ENCODE peak calls at places on chromosome 12, in ten cellular contexts. B is CD8-positive, alpha-beta memory T cell; V is tibial artery; C is IMR-90; E is RWPE2; J is effector memory CD4-positive, alpha-beta T cell; I is lower lobe of right lung; G is A673; H is upper lobe of left lung; M is psoas muscle. P is an unnamed sample.

GRCh38 chr12:70557583-70558263 is 79.5 kb downstream of the PTPRB start:
- DNase-seq in B (no peak), V (no peak), C (no peak), E (no peak), J (no peak), I (no peak), G (no peak), H (no peak), M (no peak), P (peak)

GRCh38 chr12:110340706-110341105 is 59.7 kb downstream of the ATP2A2 start:
- DNase-seq in B (no peak), V (no peak), C (no peak), E (no peak), J (no peak), I (no peak), G (no peak), H (no peak), M (no peak), P (peak)

GRCh38 chr12:29510591-29511174 is 13.2 kb upstream of the OVCH1 start:
- DNase-seq in B (no peak), V (no peak), C (no peak), E (no peak), J (no peak), I (no peak), G (no peak), H (no peak), M (no peak), P (no peak)

GRCh38 chr12:8698132-8698829 is 490 bp downstream of the RIMKLB start:
- DNase-seq in B (peak), V (peak), C (peak), E (no peak), J (no peak), I (peak), G (peak), H (peak), M (peak), P (no peak)

GRCh38 chr12:70122804-70123203 is 120.4 kb upstream of the CNOT2 start:
- DNase-seq in B (no peak), V (no peak), C (no peak), E (no peak), J (no peak), I (no peak), G (no peak), H (no peak), M (no peak), P (no peak)

GRCh38 chr12:99918003-99918402 is 66.7 kb downstream of the ANKS1B start:
- DNase-seq in B (no peak), V (no peak), C (no peak), E (no peak), J (no peak), I (no peak), G (no peak), H (no peak), M (no peak), P (no peak)

GRCh38 chr12:50918584-50919316 is 33.6 kb upstream of the HIGD1C start:
- DNase-seq in B (no peak), V (no peak), C (peak), E (no peak), J (no peak), I (no peak), G (no peak), H (no peak), M (no peak), P (no peak)

GRCh38 chr12:132597333-132598283 is 12.8 kb downstream of the LRCOL1 start:
- DNase-seq in B (no peak), V (no peak), C (peak), E (no peak), J (no peak), I (no peak), G (peak), H (no peak), M (no peak), P (no peak)

GRCh38 chr12:132295101-132295526 is 34.3 kb downstream of the GALNT9 start:
- DNase-seq in B (no peak), V (no peak), C (no peak), E (peak), J (no peak), I (peak), G (no peak), H (no peak), M (peak), P (no peak)

GRCh38 chr12:114415525-114415868 is 9.6 kb upstream of the TBX5 start:
- DNase-seq in B (no peak), V (no peak), C (no peak), E (no peak), J (no peak), I (no peak), G (no peak), H (no peak), M (no peak), P (no peak)

GRCh38 chr12:104792570-104792969 is 165.5 kb downstream of the SLC41A2 start:
- DNase-seq in B (no peak), V (peak), C (peak), E (no peak), J (no peak), I (no peak), G (no peak), H (no peak), M (no peak), P (no peak)
- H3K27ac ChIP-seq in B (no peak), V (peak), C (no peak), E (no peak), J (no peak), I (no peak), G (no peak), H (no peak), M (no peak), P (no peak)

GRCh38 chr12:10068634-10069033 is 30.2 kb downstream of the CLEC1A start:
- DNase-seq in B (no peak), V (no peak), C (no peak), E (no peak), J (no peak), I (no peak), G (no peak), H (no peak), M (no peak), P (no peak)
- H3K27ac ChIP-seq in B (no peak), V (no peak), C (no peak), E (no peak), J (no peak), I (peak), G (peak), H (peak), M (peak), P (peak)

GRCh38 chr12:1528791-1529190 is 65.6 kb downstream of the FBXL14 start:
- DNase-seq in B (no peak), V (peak), C (no peak), E (peak), J (no peak), I (no peak), G (no peak), H (no peak), M (no peak), P (no peak)
- H3K27ac ChIP-seq in B (no peak), V (no peak), C (no peak), E (no peak), J (no peak), I (no peak), G (no peak), H (no peak), M (no peak), P (no peak)

DNA sequence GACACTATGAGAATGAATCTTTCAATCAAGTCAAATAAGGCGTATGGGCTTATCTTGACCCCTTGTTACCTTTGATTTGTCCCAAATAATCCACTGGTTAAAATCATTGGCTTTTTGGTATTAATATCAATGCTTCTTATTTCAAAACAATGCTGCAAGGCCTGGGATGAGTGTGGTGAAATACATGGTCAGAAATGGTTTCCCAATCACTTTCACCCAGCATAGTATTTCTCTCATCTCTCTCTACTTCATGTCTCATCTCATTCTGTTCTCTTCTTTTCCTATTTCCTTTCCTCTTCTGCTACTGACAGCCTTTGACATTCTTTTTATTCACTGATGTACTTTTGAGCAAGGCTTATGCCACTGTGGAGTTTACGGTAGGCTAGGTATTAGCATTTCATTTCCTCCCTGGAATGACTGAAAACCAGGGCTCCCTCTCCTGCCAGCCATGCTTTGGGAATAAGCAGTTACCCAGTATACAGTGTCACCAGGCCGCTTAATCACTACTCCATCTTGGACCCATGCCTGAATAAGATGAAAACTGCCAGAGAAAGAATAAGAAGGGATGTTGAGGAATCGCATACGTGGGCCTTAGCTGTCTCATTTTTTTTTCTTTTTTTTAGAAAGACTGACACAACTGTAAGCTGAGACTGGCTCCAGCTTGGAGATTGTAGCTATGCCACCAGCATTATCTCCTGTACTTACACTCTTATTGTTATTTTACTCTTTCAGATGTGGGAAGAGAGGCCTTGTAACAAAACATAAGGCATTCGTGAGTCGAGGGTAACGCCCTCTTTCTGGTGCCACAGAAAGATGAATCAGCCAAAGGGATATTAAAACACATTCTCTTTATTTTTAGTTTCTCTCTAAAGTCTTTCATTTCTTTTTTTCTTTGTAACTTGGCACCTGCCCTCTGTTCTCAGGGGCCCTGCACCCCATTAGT is 53.5 kb downstream of the IGF1 start:
- DNase-seq in B (no peak), V (no peak), C (peak), E (no peak), J (no peak), I (no peak), G (no peak), H (no peak), M (no peak), P (no peak)
- H3K27ac ChIP-seq in B (no peak), V (peak), C (peak), E (no peak), J (no peak), I (no peak), G (no peak), H (no peak), M (peak), P (no peak)

GRCh38 chr12:130084359-130084758 is 77.9 kb upstream of the FZD10 start:
- DNase-seq in B (no peak), V (no peak), C (no peak), E (no peak), J (no peak), I (no peak), G (no peak), H (no peak), M (no peak), P (no peak)

GRCh38 chr12:130083002-130083401 is 79.3 kb upstream of the FZD10 start:
- DNase-seq in B (no peak), V (no peak), C (no peak), E (no peak), J (no peak), I (no peak), G (no peak), H (no peak), M (no peak), P (no peak)

GRCh38 chr12:130081420-130081819 is 80.8 kb upstream of the FZD10 start:
- DNase-seq in B (no peak), V (no peak), C (no peak), E (no peak), J (no peak), I (no peak), G (no peak), H (no peak), M (no peak), P (no peak)

GRCh38 chr12:130086248-130086647 is 76.0 kb upstream of the FZD10 start:
- DNase-seq in B (peak), V (no peak), C (no peak), E (no peak), J (no peak), I (no peak), G (no peak), H (no peak), M (no peak), P (no peak)

DNA sequence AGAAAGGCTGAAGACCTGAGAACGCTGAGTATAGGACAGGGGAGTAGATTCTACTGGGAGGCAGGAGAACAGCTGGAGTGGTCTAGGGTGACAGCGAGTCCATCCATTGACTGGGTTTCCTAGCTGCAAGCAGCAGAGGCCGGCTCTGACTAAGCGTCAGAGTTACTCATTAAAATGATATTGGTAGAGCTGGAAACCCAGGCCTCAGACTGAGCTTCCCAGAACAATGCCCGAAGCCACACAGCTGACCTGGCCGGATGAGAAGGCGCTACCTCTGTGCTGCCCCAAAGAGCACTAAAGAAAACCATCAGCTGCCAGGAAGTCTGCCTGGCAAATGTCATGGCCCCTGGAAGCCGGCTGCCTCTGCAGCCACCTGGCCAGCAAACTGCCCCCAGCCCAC is 78.5 kb upstream of the FZD10 start:
- DNase-seq in B (no peak), V (no peak), C (no peak), E (no peak), J (no peak), I (no peak), G (no peak), H (no peak), M (no peak), P (no peak)
- H3K27ac ChIP-seq in B (no peak), V (no peak), C (no peak), E (peak), J (no peak), I (peak), G (no peak), H (peak), M (no peak), P (no peak)

GRCh38 chr12:84740602-84741001 is 172.0 kb downstream of the SLC6A15 start:
- DNase-seq in B (no peak), V (no peak), C (no peak), E (no peak), J (no peak), I (no peak), G (no peak), H (no peak), M (no peak), P (no peak)

GRCh38 chr12:84741727-84742126 is 170.9 kb downstream of the SLC6A15 start:
- DNase-seq in B (no peak), V (no peak), C (no peak), E (no peak), J (no peak), I (no peak), G (no peak), H (no peak), M (no peak), P (no peak)

GRCh38 chr12:84732941-84733340 is 179.7 kb downstream of the SLC6A15 start:
- DNase-seq in B (no peak), V (no peak), C (no peak), E (no peak), J (no peak), I (no peak), G (no peak), H (no peak), M (no peak), P (no peak)

DNA sequence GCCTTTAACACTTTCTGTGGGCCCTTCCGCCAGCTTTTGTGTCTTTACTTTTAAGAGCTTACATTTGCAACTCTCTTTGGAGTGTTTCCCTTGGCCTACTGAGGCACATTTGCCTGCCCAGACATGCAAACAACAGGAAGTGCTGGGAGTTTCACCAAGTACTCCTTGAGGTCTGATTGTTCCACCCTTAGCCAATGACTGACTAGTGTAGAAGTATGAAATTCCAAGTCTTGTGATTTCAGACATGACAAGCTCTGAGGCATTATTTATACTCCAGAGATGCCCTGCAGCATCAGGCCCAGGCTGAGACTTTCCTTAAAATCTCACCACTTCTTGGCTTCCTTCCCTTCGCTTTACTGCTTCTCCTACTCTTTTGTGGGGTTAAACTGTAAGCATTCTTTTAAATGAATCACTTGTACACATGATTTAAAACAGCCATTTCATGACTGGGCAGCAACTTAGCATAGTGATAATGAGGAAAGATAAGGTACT is 174.1 kb downstream of the SLC6A15 start:
- DNase-seq in B (no peak), V (no peak), C (peak), E (no peak), J (no peak), I (no peak), G (no peak), H (peak), M (no peak), P (no peak)
- H3K27ac ChIP-seq in B (no peak), V (no peak), C (no peak), E (peak), J (no peak), I (no peak), G (no peak), H (no peak), M (no peak), P (no peak)

GRCh38 chr12:42090899-42091298 is 53.8 kb downstream of the GXYLT1 start:
- DNase-seq in B (no peak), V (no peak), C (peak), E (no peak), J (no peak), I (no peak), G (peak), H (no peak), M (no peak), P (no peak)
- H3K27ac ChIP-seq in B (no peak), V (no peak), C (no peak), E (peak), J (no peak), I (no peak), G (no peak), H (no peak), M (no peak), P (no peak)

GRCh38 chr12:47361389-47362031 is 281.8 kb upstream of the AMIGO2 start:
- DNase-seq in B (peak), V (no peak), C (no peak), E (no peak), J (peak), I (no peak), G (peak), H (peak), M (no peak), P (no peak)
- H3K27ac ChIP-seq in B (peak), V (no peak), C (no peak), E (no peak), J (peak), I (peak), G (peak), H (peak), M (peak), P (no peak)

DNA sequence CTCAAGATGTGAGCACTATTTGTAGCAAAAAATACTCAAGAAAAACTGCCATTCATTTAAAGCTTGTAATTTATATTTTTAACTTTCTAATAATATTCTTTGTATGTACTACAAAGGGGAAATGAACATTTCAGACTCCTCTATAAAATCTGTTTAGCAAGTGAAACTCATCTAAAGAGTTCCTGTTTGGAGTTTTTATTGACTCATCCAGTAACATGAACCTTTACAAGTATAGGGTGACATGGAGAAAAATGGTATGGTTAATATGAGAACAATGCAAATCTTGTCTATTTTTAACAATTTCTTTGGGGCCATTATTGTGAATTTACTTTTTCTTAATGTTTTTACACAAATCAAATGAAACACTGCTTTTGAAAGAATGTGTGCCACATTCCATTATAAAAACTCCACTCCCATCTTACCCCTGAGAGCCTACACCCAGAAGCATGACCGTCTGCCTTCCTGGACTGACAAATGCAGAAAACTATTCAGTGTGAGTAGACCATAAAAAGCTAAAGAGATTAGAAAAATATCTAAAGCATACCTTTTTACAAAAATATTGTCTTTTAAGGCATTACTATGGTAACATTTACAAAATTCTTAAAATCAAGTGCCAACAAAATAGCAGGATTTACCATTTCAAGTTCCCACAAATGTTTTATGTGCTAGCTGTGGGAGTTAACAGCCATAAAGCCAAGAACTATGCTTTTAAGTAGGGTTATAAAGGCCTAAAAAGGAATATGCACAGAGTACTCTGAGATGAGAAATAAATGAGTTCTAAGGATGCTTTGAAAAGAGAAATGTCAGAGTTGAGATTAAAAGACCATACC is 144.0 kb downstream of the ADAMTS20 start:
- DNase-seq in B (no peak), V (no peak), C (peak), E (no peak), J (no peak), I (no peak), G (peak), H (no peak), M (no peak), P (no peak)
- H3K27ac ChIP-seq in B (no peak), V (no peak), C (no peak), E (no peak), J (no peak), I (no peak), G (no peak), H (no peak), M (no peak), P (no peak)